ENCODE peak calls at places on chromosomes 2 and 18, in eight cellular contexts. D, I, J, V, N, R, M and X are unnamed samples.

GRCh38 chr18:3449702-3450357 is at the start of gene TGIF1:
- DNase-seq in D (peak; percentile 77), I (peak; percentile 73), J (no peak), V (peak; percentile 75), N (peak; percentile 46), R (peak; percentile 85), M (peak; percentile 15), X (peak; percentile 79)

GRCh38 chr2:26579025-26579722 is 62.0 kb downstream of the CIB4 start:
- DNase-seq in D (no peak), I (no peak), J (no peak), V (no peak), N (no peak), R (no peak), M (no peak), X (no peak)

GRCh38 chr2:54573532-54573915 is 117.4 kb downstream of the SPTBN1 start:
- DNase-seq in D (no peak), I (no peak), J (no peak), V (no peak), N (no peak), R (no peak), M (no peak), X (no peak)

GRCh38 chr2:105635564-105635963 is 109.1 kb upstream of the NCK2 start:
- DNase-seq in D (no peak), I (no peak), J (no peak), V (no peak), N (no peak), R (no peak), M (no peak), X (no peak)

GRCh38 chr2:207282916-207283315 is 117.2 kb upstream of the KLF7 start:
- DNase-seq in D (no peak), I (no peak), J (no peak), V (no peak), N (no peak), R (no peak), M (no peak), X (no peak)

GRCh38 chr18:3380384-3380961 is 69.5 kb upstream of the TGIF1 start:
- DNase-seq in D (peak; percentile 51), I (no peak), J (no peak), V (no peak), N (peak; percentile 20), R (no peak), M (no peak), X (no peak)

GRCh38 chr18:46636040-46636630 is 20.9 kb downstream of the LOXHD1 start:
- DNase-seq in D (no peak), I (no peak), J (no peak), V (no peak), N (no peak), R (no peak), M (no peak), X (peak; percentile 9)

GRCh38 chr18:3383381-3383915 is 66.5 kb upstream of the TGIF1 start:
- DNase-seq in D (no peak), I (peak; percentile 27), J (no peak), V (no peak), N (no peak), R (no peak), M (no peak), X (no peak)

GRCh38 chr2:219045937-219046550 is 4.7 kb upstream of the CFAP65 start:
- DNase-seq in D (peak; percentile 69), I (no peak), J (no peak), V (peak; percentile 82), N (no peak), R (peak; percentile 14), M (no peak), X (peak; percentile 83)

GRCh38 chr2:160377204-160377995 is 116.2 kb downstream of the RBMS1 start:
- DNase-seq in D (peak; percentile 39), I (no peak), J (no peak), V (no peak), N (no peak), R (no peak), M (no peak), X (no peak)

GRCh38 chr2:174033163-174033550 is 68.0 kb upstream of the SP3 start:
- DNase-seq in D (no peak), I (no peak), J (no peak), V (no peak), N (no peak), R (no peak), M (no peak), X (no peak)

GRCh38 chr2:109285244-109285651 is 156.2 kb downstream of the SH3RF3 start:
- DNase-seq in D (peak; percentile 48), I (no peak), J (no peak), V (no peak), N (no peak), R (no peak), M (no peak), X (no peak)

GRCh38 chr18:13291299-13291698 is 72.7 kb downstream of the LDLRAD4 start:
- DNase-seq in D (no peak), I (no peak), J (no peak), V (no peak), N (no peak), R (no peak), M (no peak), X (no peak)

GRCh38 chr2:205769494-205769848 is 87.2 kb downstream of the NRP2 start:
- DNase-seq in D (no peak), I (no peak), J (no peak), V (no peak), N (no peak), R (no peak), M (no peak), X (no peak)